ENCODE peak calls at places on chromosomes 4 and X, in six cellular contexts. Z, H, L, J, U and S are unnamed samples.

GRCh38 chr4:86043755-86044592 is 315.9 kb downstream of the MAPK10 start:
- DNase-seq in L (no peak), H (no peak), J (peak), U (no peak), Z (peak), S (no peak)

GRCh38 chrX:55839480-55839879 is 121.9 kb downstream of the RRAGB start:
- DNase-seq in U (no peak), J (no peak), H (no peak), L (no peak), Z (no peak), S (no peak)

GRCh38 chrX:58051346-58051745 is 141.1 kb upstream of the ZXDA start:
- DNase-seq in Z (no peak), J (no peak), H (no peak), L (no peak), U (no peak), S (no peak)

GRCh38 chrX:115602729-115603389 is 41.9 kb downstream of the PLS3 start:
- DNase-seq in Z (no peak), J (no peak), H (no peak), U (no peak), L (no peak), S (no peak)

GRCh38 chr4:13918110-13918509 is 290.6 kb upstream of the BOD1L1 start:
- DNase-seq in J (no peak), Z (no peak), H (no peak), L (no peak), U (no peak), S (no peak)

GRCh38 chr4:72817012-72817411 is 248.0 kb upstream of the ADAMTS3 start:
- DNase-seq in H (no peak), U (no peak), L (no peak), J (no peak), Z (no peak), S (no peak)

GRCh38 chrX:138745215-138745614 is 33.7 kb upstream of the FGF13 start:
- DNase-seq in Z (no peak), J (peak), U (no peak), H (no peak), L (no peak), S (peak)

GRCh38 chrX:149314031-149314430 is 191.1 kb downstream of the IDS start:
- DNase-seq in Z (no peak), L (no peak), J (no peak), H (no peak), U (no peak), S (no peak)

GRCh38 chr4:26229974-26230373 is 90.8 kb upstream of the RBPJ start:
- DNase-seq in H (no peak), L (no peak), J (no peak), Z (no peak), U (no peak), S (no peak)

GRCh38 chr4:138223191-138223910 is 18.8 kb downstream of the SLC7A11 start:
- DNase-seq in U (no peak), Z (no peak), H (no peak), L (no peak), J (no peak), S (no peak)

DNA sequence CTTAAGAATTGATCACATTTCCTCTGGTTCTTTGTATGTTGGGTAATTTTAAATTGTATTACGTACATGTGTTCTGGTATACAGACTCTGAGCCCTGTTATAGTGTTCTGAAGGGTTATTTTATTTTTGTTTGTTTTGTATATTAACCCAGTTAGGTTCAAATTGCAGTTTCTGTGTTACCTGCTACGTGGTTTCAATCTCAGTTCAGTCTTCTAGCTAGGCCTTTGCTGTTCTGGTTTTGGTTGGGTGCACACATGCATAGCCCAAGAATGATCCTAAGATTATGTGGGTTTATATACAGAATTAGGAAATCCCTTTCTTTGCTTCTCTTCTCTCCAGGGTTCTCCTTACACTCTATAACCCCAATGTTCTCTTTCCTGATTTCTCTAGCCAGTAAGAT is 161.0 kb downstream of the PPP1R2C start:
- DNase-seq in U (no peak), L (no peak), J (no peak), Z (no peak), H (no peak), S (no peak)
- TF ChIP-seq CTCF in U (no peak), L (no peak), J (no peak), Z (no peak), H (no peak), S (no peak)

DNA sequence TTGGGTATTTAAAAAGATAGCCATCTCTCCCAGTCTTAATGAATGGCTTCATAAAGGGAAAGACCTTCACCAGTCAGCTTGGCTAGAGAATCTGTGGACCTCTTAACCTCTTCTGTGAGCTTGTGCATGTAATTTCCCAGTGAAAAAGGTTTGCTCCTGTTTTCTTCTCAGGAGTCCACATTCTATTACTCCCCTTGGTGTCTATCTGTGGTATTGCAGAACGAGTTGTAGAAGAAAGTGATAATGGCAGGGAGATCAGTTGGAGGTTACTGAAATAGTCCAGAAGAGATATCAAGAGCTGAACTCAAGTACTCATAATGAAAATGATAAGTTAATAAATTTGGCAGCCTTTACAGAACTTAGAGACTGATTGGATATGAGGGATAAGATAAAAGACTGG is 16.5 kb upstream of the VAMP7 start:
- DNase-seq in Z (no peak), J (no peak), U (no peak), H (no peak), L (no peak), S (no peak)
- TF ChIP-seq CTCF in Z (no peak), J (no peak), U (no peak), H (no peak), L (no peak), S (no peak)

GRCh38 chrX:11663875-11664210 is 1.9 kb downstream of the ARHGAP6 start:
- DNase-seq in U (no peak), Z (no peak), L (no peak), J (no peak), H (no peak), S (no peak)
- TF ChIP-seq CTCF in U (no peak), Z (no peak), L (no peak), J (no peak), H (no peak), S (no peak)

GRCh38 chr4:156970501-156971167 is 965 bp downstream of the PDGFC start:
- DNase-seq in L (peak), J (peak), U (no peak), Z (no peak), H (no peak), S (peak)
- TF ChIP-seq CTCF in L (peak), J (no peak), U (no peak), Z (no peak), H (no peak), S (peak)

GRCh38 chrX:129654652-129655546 is at the start of gene APLN:
- DNase-seq in Z (no peak), U (no peak), L (peak), J (peak), H (no peak), S (no peak)

GRCh38 chrX:129658429-129658828 is 3.7 kb upstream of the APLN start:
- DNase-seq in Z (no peak), J (no peak), H (no peak), U (no peak), L (no peak), S (no peak)

GRCh38 chrX:129653181-129653984 is 1.4 kb downstream of the APLN start:
- DNase-seq in J (no peak), L (no peak), U (no peak), H (no peak), Z (no peak), S (no peak)

GRCh38 chrX:129653985-129654651 is 638 bp downstream of the APLN start:
- DNase-seq in J (no peak), L (no peak), Z (no peak), U (no peak), H (no peak), S (no peak)

GRCh38 chrX:129655547-129656248 is 942 bp upstream of the APLN start:
- DNase-seq in J (no peak), U (no peak), L (no peak), H (no peak), Z (no peak), S (no peak)
- TF ChIP-seq CTCF in J (no peak), U (peak), L (no peak), H (no peak), Z (peak), S (no peak)

GRCh38 chr4:133081246-133081645 is 67.8 kb upstream of the PCDH10 start:
- DNase-seq in J (no peak), L (no peak), H (no peak), Z (no peak), U (no peak), S (no peak)
- TF ChIP-seq CTCF in J (peak), L (no peak), H (no peak), Z (no peak), U (no peak), S (peak)

GRCh38 chr4:104017213-104017612 is 297.4 kb upstream of the TACR3 start:
- DNase-seq in H (no peak), U (no peak), Z (no peak), L (no peak), J (no peak), S (no peak)

GRCh38 chr4:104020641-104021040 is 300.9 kb upstream of the TACR3 start:
- DNase-seq in L (no peak), H (no peak), Z (no peak), J (no peak), U (no peak), S (no peak)

DNA sequence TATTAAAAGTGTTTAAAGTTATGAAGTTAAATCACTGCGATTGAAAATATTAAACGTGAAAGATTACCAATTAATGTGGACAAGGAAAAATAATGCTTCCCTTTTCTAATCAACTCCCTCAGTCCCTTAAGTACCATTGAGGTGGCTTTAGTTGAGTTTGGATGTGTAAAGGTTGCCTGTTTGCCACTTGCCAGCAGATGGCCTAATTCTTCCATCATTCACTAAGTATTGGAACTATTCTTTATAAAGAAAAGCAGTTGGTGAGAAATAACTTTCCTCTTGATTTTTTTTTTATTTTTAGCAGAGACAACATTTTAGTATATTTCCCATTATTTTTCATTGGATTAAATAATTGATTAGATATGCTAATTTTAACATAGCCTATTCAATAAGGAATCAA is 295.9 kb upstream of the TACR3 start:
- DNase-seq in L (no peak), U (no peak), H (no peak), J (no peak), Z (no peak), S (no peak)
- TF ChIP-seq CTCF in L (no peak), U (peak), H (no peak), J (peak), Z (no peak), S (peak)

GRCh38 chr4:113674733-113675132 is 86.8 kb downstream of the CAMK2D start:
- DNase-seq in U (no peak), J (no peak), H (no peak), L (no peak), Z (no peak), S (no peak)

GRCh38 chr4:113675731-113676707 is 85.5 kb downstream of the CAMK2D start:
- DNase-seq in U (no peak), H (no peak), J (no peak), L (no peak), Z (no peak), S (no peak)

GRCh38 chr4:113677333-113677732 is 84.2 kb downstream of the CAMK2D start:
- DNase-seq in J (no peak), U (no peak), H (no peak), L (no peak), Z (no peak), S (no peak)

GRCh38 chr4:113674251-113674650 is 87.3 kb downstream of the CAMK2D start:
- DNase-seq in J (no peak), L (no peak), Z (no peak), U (no peak), H (no peak), S (no peak)

GRCh38 chr4:113673450-113673849 is 88.1 kb downstream of the CAMK2D start:
- DNase-seq in L (no peak), H (peak), U (no peak), Z (peak), J (no peak), S (no peak)
- TF ChIP-seq CTCF in L (no peak), H (no peak), U (peak), Z (no peak), J (no peak), S (no peak)

GRCh38 chr4:98932539-98932938 is 3.6 kb upstream of the EIF4E start:
- DNase-seq in J (no peak), H (no peak), U (peak), Z (no peak), L (no peak), S (no peak)

GRCh38 chr4:98929341-98930267 is 671 bp upstream of the EIF4E start:
- DNase-seq in U (peak), J (peak), Z (peak), H (peak), L (peak), S (peak)

GRCh38 chr4:98930311-98930865 is 1.5 kb upstream of the EIF4E start:
- DNase-seq in J (no peak), U (no peak), H (no peak), L (no peak), Z (no peak), S (no peak)

GRCh38 chr4:98928131-98928504 is 815 bp downstream of the EIF4E start:
- DNase-seq in J (peak), H (peak), L (peak), U (peak), Z (peak), S (peak)

DNA sequence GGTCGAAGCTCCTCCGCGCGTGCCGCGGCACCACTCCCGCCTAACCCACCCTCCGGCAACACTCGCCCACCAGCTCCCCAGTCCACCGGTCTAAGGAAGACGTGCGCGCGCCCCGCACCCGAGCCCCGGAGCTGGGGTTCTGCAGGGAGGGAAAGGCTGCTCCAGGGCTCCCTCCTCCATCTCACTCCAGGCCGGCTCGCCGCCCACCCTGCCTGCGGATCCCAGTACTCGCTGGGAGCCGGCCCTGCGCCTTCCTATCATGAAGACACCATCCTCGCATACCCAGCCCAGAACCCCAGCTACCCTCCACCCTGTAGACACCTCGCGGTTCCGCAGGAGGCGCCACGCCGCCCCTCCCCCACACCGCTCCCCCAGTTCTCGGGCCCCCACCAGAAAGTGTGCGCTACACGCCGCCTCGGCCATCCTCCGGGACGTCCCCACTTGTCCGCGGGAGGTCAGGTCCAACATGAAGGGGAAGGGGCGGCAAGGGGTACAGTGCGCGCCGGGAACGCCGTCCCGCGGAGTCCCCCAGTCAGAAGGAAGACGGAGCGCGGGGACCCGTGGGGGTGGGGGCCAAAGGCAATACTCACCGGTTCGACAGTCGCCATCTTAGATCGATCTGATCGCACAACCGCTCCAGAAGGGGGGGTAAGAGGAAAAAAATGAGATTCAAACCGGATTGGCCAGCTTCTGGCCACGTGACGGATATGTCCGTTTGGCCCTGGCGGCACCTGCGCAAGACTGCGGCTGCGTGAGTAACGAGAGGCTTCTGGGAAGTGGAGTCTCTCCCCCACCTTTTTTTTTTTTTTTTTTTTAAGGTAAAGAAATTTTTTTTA is at the start of gene EIF4E:
- DNase-seq in U (peak), H (peak), J (peak), Z (peak), L (peak), S (peak)
- TF ChIP-seq CTCF in U (peak), H (no peak), J (no peak), Z (peak), L (peak), S (peak)